ENCODE peak calls at places on chromosome 6, in seven cellular contexts. X is SK-N-SH, Z is HCT116, S is GM12878, F is K562, V is HepG2, J is H1. W is an unnamed sample.

GRCh38 chr6:106735136-106735535 is 105.8 kb downstream of the QRSL1 start:
- DNase-seq in X (no peak), Z (no peak), S (no peak), F (no peak), V (no peak), J (no peak), W (no peak)

GRCh38 chr6:149285626-149286025 is 31.9 kb upstream of the TAB2 start:
- DNase-seq in X (no peak), Z (no peak), S (no peak), F (no peak), V (no peak), J (no peak), W (no peak)

GRCh38 chr6:112030206-112030932 is 23.5 kb upstream of the CCN6 start:
- DNase-seq in X (no peak), Z (no peak), S (no peak), F (no peak), V (no peak), J (no peak), W (no peak)

GRCh38 chr6:55818482-55818881 is 56.9 kb downstream of the BMP5 start:
- DNase-seq in X (no peak), Z (no peak), S (no peak), F (no peak), V (no peak), J (no peak), W (no peak)

GRCh38 chr6:136158398-136158797 is 91.7 kb downstream of the MTFR2 start:
- DNase-seq in X (no peak), Z (no peak), S (no peak), F (no peak), V (no peak), J (no peak), W (no peak)

GRCh38 chr6:159075506-159076100 is 30.8 kb upstream of the TAGAP start:
- DNase-seq in X (no peak), Z (no peak), S (no peak), F (no peak), V (no peak), J (no peak), W (no peak)

GRCh38 chr6:29414588-29414987 is at the start of gene OR12D1:
- DNase-seq in X (no peak), Z (peak), S (no peak), F (no peak), V (peak), J (no peak), W (peak)

GRCh38 chr6:149032599-149033405 is 284.7 kb upstream of the TAB2 start:
- DNase-seq in X (peak), Z (no peak), S (peak), F (no peak), V (peak), J (no peak), W (no peak)

GRCh38 chr6:56517155-56517745 is 125.4 kb downstream of the DST start:
- DNase-seq in X (no peak), Z (no peak), S (no peak), F (no peak), V (no peak), J (no peak), W (no peak)

GRCh38 chr6:42138630-42139619 is 3.5 kb downstream of the C6orf132 start:
- DNase-seq in X (no peak), Z (no peak), S (no peak), F (no peak), V (peak), J (no peak), W (peak)

GRCh38 chr6:138714493-138714892 is 59.1 kb upstream of the CCDC28A start:
- DNase-seq in X (no peak), Z (no peak), S (no peak), F (no peak), V (no peak), J (no peak), W (no peak)

GRCh38 chr6:36720251-36721141 is 22.9 kb downstream of the RAB44 start:
- DNase-seq in X (no peak), Z (no peak), S (no peak), F (no peak), V (no peak), J (no peak), W (no peak)

GRCh38 chr6:5034736-5035135 is 30.9 kb upstream of the RPP40 start:
- DNase-seq in X (no peak), Z (no peak), S (no peak), F (no peak), V (no peak), J (no peak), W (no peak)

GRCh38 chr6:17218023-17218748 is 63.0 kb upstream of the RBM24 start:
- DNase-seq in X (no peak), Z (no peak), S (no peak), F (no peak), V (no peak), J (no peak), W (peak)

GRCh38 chr6:67615796-67616195 is 1019.3 kb upstream of the ADGRB3 start:
- DNase-seq in X (no peak), Z (no peak), S (no peak), F (no peak), V (no peak), J (no peak), W (no peak)

GRCh38 chr6:39193201-39193791 is 36.0 kb downstream of the KCNK5 start:
- DNase-seq in X (no peak), Z (no peak), S (no peak), F (no peak), V (no peak), J (no peak), W (no peak)

GRCh38 chr6:113997106-113997505 is 26.2 kb upstream of the HDAC2 start:
- DNase-seq in X (no peak), Z (peak), S (no peak), F (no peak), V (no peak), J (no peak), W (no peak)

GRCh38 chr6:133092771-133093170 is 148.4 kb upstream of the EYA4 start:
- DNase-seq in X (no peak), Z (no peak), S (no peak), F (no peak), V (no peak), J (no peak), W (no peak)

GRCh38 chr6:128131566-128131965 is 230.7 kb upstream of the THEMIS start:
- DNase-seq in X (no peak), Z (no peak), S (no peak), F (no peak), V (no peak), J (no peak), W (no peak)

GRCh38 chr6:30645989-30646388 is 944 bp upstream of the C6orf136 start:
- DNase-seq in X (no peak), Z (no peak), S (no peak), F (no peak), V (no peak), J (no peak), W (no peak)

GRCh38 chr6:903746-904145 is 210.8 kb upstream of the EXOC2 start:
- DNase-seq in X (no peak), Z (no peak), S (no peak), F (no peak), V (no peak), J (no peak), W (no peak)

GRCh38 chr6:139580592-139581484 is 206.4 kb upstream of the CITED2 start:
- DNase-seq in X (no peak), Z (no peak), S (peak), F (no peak), V (no peak), J (no peak), W (no peak)

GRCh38 chr6:43076093-43076927 is at the start of gene PTK7:
- DNase-seq in X (peak), Z (no peak), S (no peak), F (peak), V (peak), J (no peak), W (no peak)

GRCh38 chr6:5435449-5435848 is 174.1 kb downstream of the FARS2 start:
- DNase-seq in X (no peak), Z (no peak), S (no peak), F (no peak), V (no peak), J (no peak), W (no peak)

GRCh38 chr6:39189131-39189530 is 40.1 kb downstream of the KCNK5 start:
- DNase-seq in X (no peak), Z (no peak), S (no peak), F (no peak), V (no peak), J (no peak), W (no peak)

GRCh38 chr6:26493258-26493657 is 6.8 kb upstream of the BTN1A1 start:
- DNase-seq in X (no peak), Z (no peak), S (no peak), F (peak), V (peak), J (no peak), W (peak)

GRCh38 chr6:149445095-149445466 is 39.7 kb downstream of the ZC3H12D start:
- DNase-seq in X (no peak), Z (no peak), S (no peak), F (no peak), V (no peak), J (no peak), W (no peak)

GRCh38 chr6:144548525-144548924 is 263.4 kb downstream of the UTRN start:
- DNase-seq in X (peak), Z (no peak), S (no peak), F (no peak), V (no peak), J (no peak), W (no peak)

GRCh38 chr6:47168176-47168575 is 126.0 kb upstream of the ADGRF1 start:
- DNase-seq in X (no peak), Z (peak), S (no peak), F (no peak), V (peak), J (no peak), W (peak)

GRCh38 chr6:12163149-12163548 is 127.0 kb upstream of the EDN1 start:
- DNase-seq in X (no peak), Z (no peak), S (no peak), F (no peak), V (no peak), J (no peak), W (no peak)

GRCh38 chr6:138540468-138540867 is 41.2 kb upstream of the NHSL1 start:
- DNase-seq in X (no peak), Z (no peak), S (no peak), F (no peak), V (no peak), J (no peak), W (no peak)

GRCh38 chr6:16343593-16343992 is 105.2 kb downstream of the GMPR start:
- DNase-seq in X (no peak), Z (no peak), S (no peak), F (no peak), V (no peak), J (no peak), W (no peak)

DNA sequence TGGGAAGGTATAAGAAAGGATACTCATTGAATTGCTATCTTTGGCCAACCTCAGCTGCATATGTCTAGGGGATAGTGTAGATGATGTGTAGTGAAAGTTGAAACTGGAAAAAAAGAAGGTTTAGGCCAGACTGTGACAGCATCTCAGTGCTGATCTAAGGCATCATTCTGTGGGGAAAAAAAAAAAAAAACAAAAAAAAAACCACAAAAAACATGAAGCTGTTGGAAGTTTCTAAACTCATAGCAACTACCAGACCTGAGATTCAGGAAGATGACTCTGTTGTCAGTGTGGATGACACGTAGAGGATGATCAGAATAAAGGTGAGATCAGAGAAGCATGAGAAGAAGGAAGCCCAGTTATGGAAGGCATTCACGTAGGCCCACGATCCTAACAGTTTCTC is 100.8 kb upstream of the CNKSR3 start:
- DNase-seq in X (no peak), Z (no peak), S (no peak), F (no peak), V (no peak), J (no peak), W (no peak)
- TF ChIP-seq JUND in X (no peak), Z (no peak), S (no peak), F (no peak), V (no peak), J (no peak), W (no peak)

GRCh38 chr6:35605600-35605999 is 83.1 kb downstream of the FKBP5 start:
- DNase-seq in X (no peak), Z (no peak), S (no peak), F (no peak), V (no peak), J (no peak), W (no peak)
- TF ChIP-seq JUND in X (no peak), Z (no peak), S (no peak), F (no peak), V (no peak), J (no peak), W (no peak)

DNA sequence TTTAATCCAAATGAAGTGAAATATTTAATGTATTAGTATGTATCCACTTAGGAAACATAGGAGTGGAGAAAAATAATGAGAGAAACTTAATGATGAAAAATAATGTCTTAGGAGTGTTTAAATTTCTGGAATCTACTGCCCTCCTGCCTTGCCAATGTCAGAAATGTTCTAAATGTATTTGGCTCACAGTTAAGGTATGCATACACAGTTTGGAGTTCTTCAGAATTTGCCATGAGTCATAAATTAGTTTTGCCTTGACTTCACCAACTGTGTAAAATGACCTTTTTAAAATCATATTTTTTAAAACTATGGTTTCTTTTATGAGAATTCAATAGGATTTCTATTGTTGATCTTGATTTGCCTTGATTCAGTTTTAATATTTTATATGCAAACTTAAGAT is 191.7 kb upstream of the HSF2 start:
- DNase-seq in X (no peak), Z (no peak), S (no peak), F (no peak), V (no peak), J (no peak), W (no peak)
- TF ChIP-seq JUND in X (peak), Z (no peak), S (no peak), F (no peak), V (no peak), J (no peak), W (no peak)

GRCh38 chr6:119879731-119880130 is 530.2 kb upstream of the MAN1A1 start:
- DNase-seq in X (no peak), Z (no peak), S (no peak), F (no peak), V (no peak), J (no peak), W (no peak)
- TF ChIP-seq JUND in X (no peak), Z (no peak), S (no peak), F (no peak), V (no peak), J (no peak), W (no peak)